ENCODE peak calls at places on chromosomes 5 and 9, in six cellular contexts. T, Y, N, M, H and K are unnamed samples.

GRCh38 chr5:63050916-63051315 is 472.3 kb downstream of the LRRC70 start:
- DNase-seq in T (no peak), Y (no peak), N (no peak), M (no peak), H (no peak), K (no peak)

GRCh38 chr9:80926611-80927010 is 762.7 kb downstream of the TLE1 start:
- DNase-seq in T (no peak), Y (no peak), N (no peak), M (no peak), H (no peak), K (no peak)

GRCh38 chr9:10062629-10063395 is 550.0 kb downstream of the PTPRD start:
- DNase-seq in T (peak; percentile 47), Y (no peak), N (no peak), M (no peak), H (no peak), K (no peak)

GRCh38 chr9:14924821-14925220 is 14.6 kb upstream of the FREM1 start:
- DNase-seq in T (peak; percentile 28), Y (no peak), N (no peak), M (peak; percentile 16), H (no peak), K (no peak)

GRCh38 chr5:43193952-43194321 is 1.9 kb downstream of the NIM1K start:
- DNase-seq in T (no peak), Y (no peak), N (no peak), M (no peak), H (no peak), K (no peak)

GRCh38 chr5:153752890-153753289 is 262.4 kb downstream of the GRIA1 start:
- DNase-seq in T (no peak), Y (no peak), N (no peak), M (no peak), H (no peak), K (no peak)

GRCh38 chr5:61748651-61749050 is 416.6 kb downstream of the ZSWIM6 start:
- DNase-seq in T (no peak), Y (no peak), N (no peak), M (no peak), H (no peak), K (no peak)

GRCh38 chr5:100424017-100424416 is 111.2 kb upstream of the FAM174A start:
- DNase-seq in T (peak; percentile 2), Y (no peak), N (peak; percentile 8), M (no peak), H (no peak), K (no peak)

GRCh38 chr5:150245111-150245789 is 44.3 kb downstream of the CAMK2A start:
- DNase-seq in T (peak; percentile 28), Y (peak; percentile 92), N (peak; percentile 76), M (no peak), H (no peak), K (no peak)

DNA sequence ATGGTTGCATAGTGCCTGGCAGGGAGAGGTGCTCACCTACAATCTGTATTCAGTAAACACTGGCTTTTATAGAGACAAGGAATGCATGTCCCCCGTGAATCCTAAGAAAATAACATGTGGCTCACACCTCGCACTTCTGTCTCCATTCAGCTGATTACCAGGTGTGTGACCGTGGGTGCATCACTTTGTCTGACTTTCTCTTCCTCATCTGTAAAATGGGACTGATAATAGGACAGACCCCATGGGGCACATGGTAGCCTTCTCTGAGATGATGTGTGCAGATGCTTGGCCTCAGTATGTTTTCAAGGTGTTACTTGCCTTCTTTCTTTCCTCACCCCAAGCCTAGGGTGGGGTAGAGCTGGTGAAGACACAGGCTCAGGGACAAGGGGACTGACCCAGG is 6.3 kb downstream of the CXXC5 start:
- DNase-seq in T (no peak), Y (no peak), N (no peak), M (no peak), H (no peak), K (no peak)
- TF ChIP-seq SMC3 in T (no peak), Y (no peak), N (no peak), M (no peak), H (no peak), K (no peak)

DNA sequence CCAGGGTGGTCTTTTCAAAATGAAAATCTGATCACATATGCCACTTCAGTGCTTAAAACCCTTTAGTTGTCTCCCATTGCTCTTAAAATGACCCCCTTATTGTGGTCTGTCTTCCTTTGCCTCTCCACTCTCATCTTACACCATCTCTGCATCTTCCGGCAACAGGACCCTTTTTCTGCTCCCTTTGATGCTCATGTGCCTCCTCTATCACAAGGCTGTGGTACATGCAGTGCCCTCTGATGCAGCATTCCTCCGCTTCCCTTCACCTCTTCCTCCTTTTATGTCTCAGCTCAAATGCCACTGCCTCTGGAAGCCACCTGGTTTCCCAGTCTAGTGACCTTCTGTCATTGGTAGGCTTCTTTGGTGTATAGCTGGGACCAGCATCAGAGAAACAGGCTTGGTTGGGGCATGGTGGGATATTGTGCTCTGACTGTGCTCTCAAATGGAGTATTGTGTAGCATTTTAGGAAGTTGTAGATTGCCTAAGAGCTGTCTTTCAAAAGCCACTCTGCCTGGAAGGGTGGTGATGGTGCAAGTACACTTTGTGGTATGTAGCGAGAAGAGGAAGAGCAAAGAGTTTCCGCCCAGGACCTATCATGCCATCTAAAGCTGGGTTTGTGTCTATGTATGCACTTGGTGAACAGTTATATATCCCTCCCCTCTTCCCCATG is 28.1 kb downstream of the ARHGAP26 start:
- DNase-seq in T (no peak), Y (no peak), N (no peak), M (peak; percentile 46), H (no peak), K (no peak)
- H3K4me2 ChIP-seq in T (no peak overlapping the region), Y (no peak overlapping the region), N (no peak overlapping the region), M (no peak overlapping the region), H (no peak overlapping the region), K (no peak overlapping the region)

GRCh38 chr5:17234384-17234783 is 17.0 kb downstream of the BASP1 start:
- DNase-seq in T (no peak), Y (no peak), N (no peak), M (no peak), H (no peak), K (no peak)
- TF ChIP-seq SMC3 in T (no peak), Y (no peak), N (no peak), M (no peak), H (no peak), K (no peak)

GRCh38 chr9:68741234-68741633 is 36.2 kb downstream of the PIP5K1B start:
- DNase-seq in T (no peak), Y (no peak), N (no peak), M (no peak), H (no peak), K (no peak)

GRCh38 chr9:68738346-68738745 is 33.3 kb downstream of the PIP5K1B start:
- DNase-seq in T (no peak), Y (no peak), N (no peak), M (no peak), H (no peak), K (no peak)

GRCh38 chr9:68741751-68742730 is 37.0 kb downstream of the PIP5K1B start:
- DNase-seq in T (no peak), Y (no peak), N (no peak), M (no peak), H (no peak), K (no peak)

GRCh38 chr9:68739631-68740174 is 34.7 kb downstream of the PIP5K1B start:
- DNase-seq in T (no peak), Y (no peak), N (no peak), M (peak; percentile 94), H (no peak), K (no peak)

DNA sequence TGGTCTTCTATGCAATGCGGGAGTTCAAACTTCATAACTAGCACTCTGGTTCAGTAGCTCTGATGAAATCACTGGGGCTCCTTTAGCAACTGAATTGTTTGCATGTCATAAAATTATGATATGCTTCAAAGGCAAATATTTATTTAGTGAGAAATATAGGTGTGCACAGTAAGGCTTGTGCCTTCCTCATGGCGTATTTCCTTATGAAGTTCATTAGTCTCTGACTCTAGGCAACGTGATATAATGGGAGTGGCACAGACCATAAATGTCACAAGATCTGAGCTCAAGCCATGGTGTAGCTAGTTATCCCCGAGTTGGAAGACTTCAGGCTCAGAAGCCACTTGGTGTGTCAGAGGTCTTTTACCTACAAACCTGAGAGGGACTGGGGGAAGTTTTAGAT is 35.5 kb downstream of the PIP5K1B start:
- DNase-seq in T (no peak), Y (no peak), N (no peak), M (peak; percentile 49), H (no peak), K (no peak)
- H3K4me2 ChIP-seq in T (no peak overlapping the region), Y (no peak overlapping the region), N (no peak overlapping the region), M (peak overlapping the region; percentile 74), H (no peak overlapping the region), K (no peak overlapping the region)

GRCh38 chr5:1172670-1173404 is 28.6 kb upstream of the SLC6A19 start:
- DNase-seq in T (no peak), Y (no peak), N (no peak), M (no peak), H (no peak), K (no peak)

GRCh38 chr5:1175801-1176472 is 25.5 kb upstream of the SLC6A19 start:
- DNase-seq in T (no peak), Y (no peak), N (no peak), M (no peak), H (no peak), K (no peak)

GRCh38 chr5:1173485-1174070 is 27.8 kb upstream of the SLC6A19 start:
- DNase-seq in T (no peak), Y (no peak), N (no peak), M (no peak), H (no peak), K (no peak)

GRCh38 chr5:1175015-1175414 is 26.4 kb upstream of the SLC6A19 start:
- DNase-seq in T (no peak), Y (no peak), N (no peak), M (no peak), H (no peak), K (no peak)

DNA sequence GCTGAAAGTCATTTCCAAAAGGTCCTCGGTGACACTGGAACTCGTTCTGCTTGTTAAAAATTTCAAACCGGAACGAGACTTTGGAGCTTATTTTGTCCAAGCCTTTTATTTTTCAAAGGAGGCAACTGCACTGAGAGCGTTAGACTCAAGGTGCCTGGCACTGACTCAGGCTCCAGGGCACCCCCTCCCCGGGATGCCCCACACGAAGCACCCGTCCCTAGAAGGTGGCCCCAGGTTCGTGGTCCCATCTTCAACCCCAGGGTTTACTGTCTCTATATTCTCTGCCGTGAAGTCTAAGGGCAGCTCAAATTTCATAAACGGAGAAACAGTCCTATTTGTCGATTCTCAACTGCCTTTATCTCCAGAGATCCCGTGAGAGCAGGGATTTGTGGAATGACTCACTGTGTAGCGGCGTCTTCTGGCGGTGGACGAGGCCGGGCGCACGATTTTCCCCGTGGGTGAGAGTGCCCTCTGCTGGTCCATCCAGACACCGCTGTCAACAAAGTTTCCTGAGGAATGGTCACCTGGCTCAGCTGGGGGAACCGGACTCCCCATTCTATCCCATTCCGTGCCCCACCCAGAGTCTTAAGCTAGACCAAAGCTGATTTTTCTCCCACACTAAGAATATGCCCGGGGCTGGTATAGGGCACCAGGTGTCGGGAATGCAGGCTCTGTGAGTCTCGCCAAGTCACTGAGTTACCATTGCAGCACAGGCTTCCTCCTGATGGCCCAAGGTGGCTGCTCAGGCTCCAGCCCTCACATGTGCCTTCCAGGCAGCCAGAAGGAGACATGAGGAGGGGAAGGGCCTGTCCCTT is 27.1 kb upstream of the SLC6A19 start:
- DNase-seq in T (peak; percentile 74), Y (peak; percentile 82), N (peak; percentile 72), M (peak; percentile 88), H (no peak), K (peak; percentile 79)
- TF ChIP-seq SMC3 in T (peak; percentile 38), Y (peak; percentile 69), N (peak; percentile 77), M (peak; percentile 71), H (peak; percentile 39), K (peak; percentile 65)